ENCODE peak calls at places on chromosomes 1 and 21, in seven cellular contexts. V is stimulated activated CD4-positive, alpha-beta T cell treated with anti-CD3 and anti-CD28 coated beads, TNF-alpha, amount 100 ng/mL, for 4 hours; D is brain microvascular endothelial cell; F is GM13977; X is NCI-H524; U is HS-27A; K is NCI-H1105 treated with DMSO at 0.1 percent for 48 hours. O is an unnamed sample.
A peak's percentile ranks its signal among the peaks of the same experiment; 100 is the strongest.

GRCh38 chr1:43822040-43822439 is 111.6 kb upstream of the ARTN start:
- DNase-seq in U (peak; percentile 92), D (peak; percentile 72), F (no peak), V (no peak), K (no peak), X (no peak), O (peak; percentile 89)

GRCh38 chr21:41559658-41560599 is 52.0 kb upstream of the TMPRSS2 start:
- DNase-seq in K (no peak), V (no peak), X (no peak), U (no peak), D (peak; percentile 7), F (peak; percentile 57), O (no peak)

GRCh38 chr1:191831572-191831971 is 326.7 kb upstream of the RGS18 start:
- DNase-seq in X (peak; percentile 35), U (no peak), K (no peak), D (no peak), F (no peak), V (no peak), O (peak; percentile 5)

GRCh38 chr1:185917646-185918045 is 183.5 kb downstream of the HMCN1 start:
- DNase-seq in F (no peak), X (no peak), D (peak; percentile 54), K (no peak), V (no peak), U (no peak), O (no peak)

GRCh38 chr1:6445062-6445763 is 20.6 kb downstream of the ESPN start:
- DNase-seq in U (no peak), F (no peak), D (no peak), V (no peak), X (no peak), K (no peak), O (no peak)

GRCh38 chr1:212430416-212430815 is 2.3 kb upstream of the NENF start:
- DNase-seq in U (no peak), V (no peak), F (no peak), X (no peak), K (no peak), D (peak; percentile 36), O (peak; percentile 16)

GRCh38 chr1:33119532-33120217 is 38.7 kb downstream of the AZIN2 start:
- DNase-seq in D (no peak), V (no peak), F (no peak), X (no peak), K (no peak), U (no peak), O (no peak)

GRCh38 chr1:225467193-225468020 is 39.6 kb upstream of the LBR start:
- DNase-seq in V (peak; percentile 57), U (no peak), K (no peak), F (peak; percentile 83), D (no peak), X (no peak), O (no peak)

GRCh38 chr21:42746593-42747266 is 93.3 kb downstream of the PDE9A start:
- DNase-seq in X (no peak), V (no peak), D (no peak), F (no peak), K (no peak), U (no peak), O (no peak)

GRCh38 chr1:163876546-163876945 is 554.8 kb downstream of the NUF2 start:
- DNase-seq in F (no peak), D (no peak), X (no peak), K (no peak), U (no peak), V (no peak), O (no peak)

GRCh38 chr1:12047120-12047876 is 15.8 kb upstream of the TNFRSF8 start:
- DNase-seq in X (no peak), K (no peak), U (no peak), V (peak; percentile 45), F (peak; percentile 77), D (peak; percentile 25), O (no peak)

GRCh38 chr1:166884040-166884642 is 8.1 kb upstream of the TADA1 start:
- DNase-seq in V (peak; percentile 19), U (no peak), K (no peak), D (peak; percentile 24), F (peak; percentile 31), X (no peak), O (no peak)

GRCh38 chr1:210695041-210695440 is 366.3 kb downstream of the HHAT start:
- DNase-seq in F (no peak), V (no peak), X (no peak), K (no peak), U (no peak), D (no peak), O (no peak)

GRCh38 chr1:21294266-21295058 is 4.2 kb upstream of the ECE1 start:
- DNase-seq in F (peak; percentile 77), V (peak; percentile 52), X (no peak), D (no peak), K (no peak), U (no peak), O (no peak)

GRCh38 chr1:58652351-58653184 is 47.3 kb downstream of the MYSM1 start:
- DNase-seq in X (peak; percentile 22), D (peak; percentile 69), F (peak; percentile 66), U (peak; percentile 46), V (peak; percentile 0), K (peak; percentile 82), O (peak; percentile 78)

GRCh38 chr1:27418326-27418761 is 25.9 kb downstream of the GPR3 start:
- DNase-seq in X (no peak), F (peak; percentile 79), V (no peak), U (no peak), D (peak; percentile 94), K (no peak), O (peak; percentile 93)

GRCh38 chr1:85404393-85404792 is 60.6 kb downstream of the DDAH1 start:
- DNase-seq in X (no peak), F (no peak), U (no peak), K (no peak), V (no peak), D (no peak), O (no peak)

GRCh38 chr1:232538224-232538942 is 91.5 kb downstream of the SIPA1L2 start:
- DNase-seq in U (peak; percentile 56), V (no peak), X (no peak), K (no peak), D (peak; percentile 75), F (no peak), O (no peak)

GRCh38 chr1:173453982-173454381 is 23.2 kb upstream of the PRDX6 start:
- DNase-seq in D (peak; percentile 42), X (no peak), K (no peak), F (no peak), U (no peak), V (no peak), O (peak; percentile 30)

GRCh38 chr1:185208626-185209170 is 51.7 kb downstream of the SWT1 start:
- DNase-seq in U (no peak), V (no peak), K (no peak), X (no peak), F (no peak), D (no peak), O (peak; percentile 22)

GRCh38 chr1:51313268-51313852 is 17.0 kb downstream of the TTC39A start:
- DNase-seq in K (no peak), V (no peak), D (no peak), F (no peak), U (no peak), X (no peak), O (peak; percentile 11)

O was measured in HCEC 1CT.